ENCODE peak calls at places on chromosomes 7 and 10, in four cellular contexts. N, B, C and E are unnamed samples.

GRCh38 chr7:139899328-139900020 is 70.4 kb downstream of the TBXAS1 start:
- DNase-seq in C (no peak), N (no peak), B (no peak), E (no peak)

GRCh38 chr10:96512524-96512991 is 1.2 kb downstream of the TLL2 start:
- DNase-seq in N (no peak), C (peak), B (no peak), E (peak)

GRCh38 chr10:12984165-12984747 is 17.3 kb downstream of the CCDC3 start:
- DNase-seq in B (peak), C (no peak), N (no peak), E (no peak)

GRCh38 chr10:77788496-77789010 is 138.0 kb downstream of the DLG5 start:
- DNase-seq in N (no peak), C (no peak), B (no peak), E (no peak)

GRCh38 chr7:77982926-77983550 is 184.5 kb downstream of the PHTF2 start:
- DNase-seq in N (no peak), C (no peak), B (peak), E (no peak)

GRCh38 chr10:25142465-25142864 is 32.3 kb upstream of the GPR158 start:
- DNase-seq in C (no peak), B (no peak), N (no peak), E (no peak)

GRCh38 chr7:82443044-82443800 is at the start of gene CACNA2D1:
- DNase-seq in N (peak), B (no peak), C (peak), E (peak)

GRCh38 chr7:94183289-94183749 is 179.2 kb upstream of the BET1 start:
- DNase-seq in B (peak), C (no peak), N (no peak), E (no peak)

GRCh38 chr7:1839701-1840100 is 169.6 kb downstream of the ELFN1 start:
- DNase-seq in C (peak), N (no peak), B (no peak), E (no peak)

GRCh38 chr10:48913674-48914073 is 26.0 kb downstream of the LRRC18 start:
- DNase-seq in N (no peak), B (no peak), C (no peak), E (no peak)

GRCh38 chr7:6269527-6269926 is 2.9 kb downstream of the CYTH3 start:
- DNase-seq in N (no peak), C (no peak), B (no peak), E (no peak)

GRCh38 chr7:6271694-6272371 is 591 bp downstream of the CYTH3 start:
- DNase-seq in C (peak), N (no peak), B (no peak), E (peak)

GRCh38 chr7:6273380-6273837 is 985 bp upstream of the CYTH3 start:
- DNase-seq in B (peak), N (no peak), C (peak), E (no peak)

GRCh38 chr7:6272481-6273323 is at the start of gene CYTH3:
- DNase-seq in B (peak), N (peak), C (peak), E (peak)

GRCh38 chr7:6271091-6271658 is 1.2 kb downstream of the CYTH3 start:
- DNase-seq in C (peak), N (no peak), B (peak), E (peak)
- TF ChIP-seq CTCF in C (peak), N (no peak), B (peak), E (no peak)

GRCh38 chr7:23863209-23863798 is 153.3 kb downstream of the STK31 start:
- DNase-seq in N (no peak), B (peak), C (peak), E (no peak)
- TF ChIP-seq CTCF in N (peak), B (peak), C (peak), E (peak)

DNA sequence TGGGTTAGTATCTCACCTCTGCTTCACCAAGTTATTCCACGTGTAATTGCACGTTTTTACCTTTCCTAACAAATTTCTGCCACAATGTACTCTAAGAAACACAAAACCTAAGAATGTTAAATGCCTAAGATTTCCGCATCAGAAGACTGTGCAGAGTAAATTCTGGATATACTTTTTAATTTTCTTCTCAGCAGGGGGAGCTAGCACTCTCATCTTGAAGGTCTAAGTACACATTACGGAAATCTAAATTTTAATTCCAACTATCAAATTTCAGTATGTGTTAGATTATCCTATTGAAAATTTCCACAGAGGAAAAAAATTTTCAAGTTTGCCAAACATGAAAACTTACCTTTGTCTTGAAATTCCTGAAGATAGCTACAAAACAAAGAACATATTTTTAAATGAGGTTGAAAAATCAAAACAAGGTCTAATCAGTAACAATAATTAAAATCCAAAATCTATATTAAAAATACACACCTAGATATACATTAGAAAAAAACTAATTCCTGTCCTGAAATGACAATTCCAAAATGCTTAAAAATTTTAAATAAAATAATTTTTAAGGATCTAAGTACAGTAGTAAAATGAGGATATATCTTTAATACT is 10.5 kb downstream of the SKAP2 start:
- DNase-seq in C (no peak), B (peak), N (no peak), E (no peak)
- TF ChIP-seq CTCF in C (peak), B (peak), N (peak), E (peak)

GRCh38 chr7:157437519-157438061 is 100.8 kb downstream of the DNAJB6 start:
- DNase-seq in C (no peak), B (no peak), N (no peak), E (no peak)

GRCh38 chr7:157440346-157441022 is 103.7 kb downstream of the DNAJB6 start:
- DNase-seq in N (no peak), B (no peak), C (no peak), E (no peak)

GRCh38 chr7:157439761-157440160 is 103.0 kb downstream of the DNAJB6 start:
- DNase-seq in C (no peak), N (no peak), B (no peak), E (no peak)

GRCh38 chr7:157438121-157439025 is 101.6 kb downstream of the DNAJB6 start:
- DNase-seq in B (no peak), N (no peak), C (no peak), E (peak)

GRCh38 chr7:157439149-157439548 is 102.3 kb downstream of the DNAJB6 start:
- DNase-seq in N (no peak), C (no peak), B (no peak), E (no peak)
- TF ChIP-seq CTCF in N (no peak), C (no peak), B (no peak), E (no peak)

GRCh38 chr7:75756340-75757297 is 15.4 kb downstream of the CCL26 start:
- DNase-seq in C (no peak), N (no peak), B (peak), E (peak)
- TF ChIP-seq CTCF in C (peak), N (peak), B (peak), E (peak)

GRCh38 chr10:22321156-22321711 is 335 bp downstream of the BMI1 start:
- DNase-seq in N (no peak), B (peak), C (peak), E (peak)

GRCh38 chr10:22319559-22320558 is 1.0 kb upstream of the BMI1 start:
- DNase-seq in B (peak), N (no peak), C (no peak), E (no peak)

GRCh38 chr10:22318772-22319171 is 2.1 kb upstream of the BMI1 start:
- DNase-seq in B (peak), C (no peak), N (no peak), E (no peak)

GRCh38 chr10:22321831-22322662 is 1.1 kb downstream of the BMI1 start:
- DNase-seq in N (no peak), C (no peak), B (no peak), E (no peak)

DNA sequence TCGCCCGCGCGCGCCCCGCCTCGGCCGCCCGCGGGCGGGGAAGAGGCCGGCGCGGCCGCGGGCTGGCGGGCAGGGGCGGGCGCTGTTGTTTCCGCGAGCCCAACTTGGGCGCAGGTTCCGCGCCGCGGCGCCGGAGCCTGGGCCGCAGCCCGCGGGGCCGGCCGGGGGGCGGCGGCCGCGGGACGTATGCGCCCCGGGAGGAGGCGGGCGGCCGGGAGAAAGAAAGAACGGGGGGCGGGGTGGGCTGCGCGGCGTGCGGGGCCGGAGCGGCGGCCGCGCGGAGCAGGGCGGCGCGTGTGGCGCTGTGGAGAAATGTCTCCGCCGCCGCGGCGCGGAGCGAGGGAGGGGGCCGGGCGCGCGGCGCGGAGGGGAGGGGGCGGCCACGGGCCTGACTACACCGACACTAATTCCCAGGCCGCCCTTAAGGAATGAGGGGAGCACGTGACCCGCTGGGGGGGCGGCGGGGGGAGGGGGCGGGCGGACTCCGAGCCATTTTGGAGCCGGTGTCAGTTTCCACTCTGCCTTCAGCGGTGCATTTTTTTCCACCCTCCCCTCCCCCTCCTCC is at the start of gene BMI1:
- DNase-seq in C (peak), B (peak), N (no peak), E (peak)
- TF ChIP-seq CTCF in C (no peak), B (no peak), N (no peak), E (no peak)

DNA sequence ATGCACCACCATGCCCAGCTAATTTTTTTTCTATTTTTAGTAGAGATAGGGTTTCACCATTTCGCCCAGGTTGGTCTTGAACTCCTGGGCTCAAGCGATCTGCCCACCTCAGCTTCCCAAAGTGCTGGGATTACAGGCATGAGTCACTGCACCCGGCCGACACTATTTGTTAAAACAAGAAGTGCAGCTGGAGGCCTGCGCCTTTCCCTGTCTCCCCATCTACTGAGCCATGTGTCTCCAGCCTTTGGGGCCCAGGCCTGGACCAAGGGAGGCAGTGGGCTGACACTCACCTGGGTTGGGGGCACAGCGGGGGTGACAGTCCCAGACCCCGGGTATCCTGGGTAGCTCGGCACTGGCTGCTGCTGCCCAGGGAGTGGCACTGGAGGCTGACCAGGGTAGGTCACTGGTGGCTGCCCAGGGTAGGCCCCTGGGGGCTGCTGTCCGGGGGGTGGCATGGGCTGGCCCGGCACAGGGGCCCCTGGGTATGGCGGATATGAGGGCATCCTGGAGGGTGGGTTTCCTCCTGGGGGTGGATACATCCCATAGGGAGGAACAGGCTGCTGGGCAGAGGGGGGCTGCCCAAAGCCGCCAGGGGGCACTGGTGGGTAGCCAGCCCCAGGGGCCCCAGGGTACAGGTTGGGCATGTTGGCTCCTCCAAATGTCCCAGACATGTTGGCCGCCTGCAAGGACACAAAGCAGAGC is 36.3 kb downstream of the PLAC9 start:
- DNase-seq in N (no peak), B (peak), C (no peak), E (peak)
- TF ChIP-seq CTCF in N (no peak), B (peak), C (no peak), E (peak)

DNA sequence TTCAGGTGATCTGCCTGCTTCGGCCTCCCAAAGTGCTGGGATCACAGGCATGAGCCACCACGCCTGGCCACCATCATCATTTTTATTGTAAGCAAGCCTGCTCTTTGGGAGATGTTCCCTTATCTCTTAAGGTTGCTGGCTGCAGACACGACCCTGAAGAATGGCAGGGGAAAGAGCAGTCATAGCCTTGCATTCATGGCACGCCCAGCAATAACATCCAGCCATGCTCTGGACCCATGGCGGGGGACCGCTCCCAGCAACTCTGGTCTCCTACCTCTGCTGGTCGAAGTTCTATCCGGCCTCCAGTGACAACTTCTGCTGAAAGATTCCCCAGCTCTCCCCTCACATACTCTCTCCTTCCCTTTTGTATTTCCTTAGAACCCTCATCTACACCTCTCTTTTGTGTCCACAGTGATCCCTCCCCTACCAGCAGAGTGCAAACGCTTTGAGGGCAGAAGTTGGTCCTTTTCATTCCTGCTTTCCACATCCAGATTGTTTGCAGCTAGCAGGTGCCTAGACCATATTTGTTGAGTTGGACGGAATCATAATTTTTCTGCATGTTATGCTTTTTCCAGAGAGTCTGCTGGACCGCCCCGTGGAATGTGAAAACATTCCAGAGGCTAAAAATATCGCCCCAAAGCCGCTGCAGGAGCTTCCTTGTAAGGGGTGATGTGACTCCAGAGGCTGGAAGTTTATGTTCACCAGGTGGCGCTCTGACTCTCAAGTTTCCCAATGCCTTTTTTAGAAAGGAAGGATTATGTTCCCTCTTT is 4.4 kb upstream of the MARVELD1 start:
- DNase-seq in B (peak), N (no peak), C (peak), E (peak)
- TF ChIP-seq CTCF in B (peak), N (peak), C (peak), E (peak)

DNA sequence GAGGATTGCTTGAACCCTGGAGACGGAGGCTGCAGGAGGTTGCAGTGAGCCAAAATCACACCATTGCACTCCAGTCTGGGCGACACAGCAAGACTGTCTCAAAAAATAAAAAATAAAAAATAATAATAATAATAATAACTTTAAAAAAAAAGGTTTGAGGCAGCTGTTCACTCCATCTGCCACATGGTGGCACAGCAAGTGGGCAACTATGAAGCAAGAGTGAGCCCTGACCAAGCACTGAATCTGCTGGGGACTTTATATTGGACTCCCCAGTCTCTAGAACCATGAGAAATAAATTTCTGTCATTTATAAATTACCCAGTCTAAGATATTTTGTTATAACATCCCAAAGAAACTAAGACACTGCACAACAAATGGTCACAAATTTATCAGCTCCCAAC is 14.6 kb upstream of the BRI3 start:
- DNase-seq in B (no peak), C (no peak), N (no peak), E (no peak)
- TF ChIP-seq CTCF in B (peak), C (peak), N (peak), E (no peak)